ENCODE peak calls at places on chromosomes 16 and 17, in seven cellular contexts. A, C, J, H, R, Q and D are unnamed samples.
A peak's percentile ranks its signal among the peaks of the same experiment; 100 is the strongest.

GRCh38 chr16:8858994-8859912 is 9.6 kb downstream of the CARHSP1 start:
- DNase-seq in C (no peak), Q (no peak), H (no peak), J (no peak), A (no peak), R (no peak), D (no peak)

GRCh38 chr16:81071816-81072215 is 5.2 kb downstream of the C16orf46 start:
- DNase-seq in R (no peak), Q (peak; percentile 17), A (no peak), H (no peak), J (peak; percentile 18), C (peak; percentile 12), D (no peak)

GRCh38 chr17:6303664-6304063 is 131.3 kb downstream of the AIPL1 start:
- DNase-seq in C (no peak), A (peak; percentile 29), H (peak; percentile 1), R (peak; percentile 37), Q (no peak), J (peak; percentile 21), D (peak; percentile 53)

GRCh38 chr16:28064706-28065249 is 1.3 kb upstream of the GSG1L start:
- DNase-seq in A (no peak), C (no peak), J (no peak), Q (no peak), R (no peak), H (no peak), D (no peak)

GRCh38 chr17:64008830-64009229 is 10.7 kb downstream of the PRR29 start:
- DNase-seq in H (no peak), J (no peak), R (no peak), A (no peak), C (no peak), Q (no peak), D (peak; percentile 36)

GRCh38 chr16:68776821-68777485 is 39.9 kb downstream of the CDH1 start:
- DNase-seq in R (no peak), C (no peak), J (no peak), H (no peak), Q (no peak), A (no peak), D (no peak)

GRCh38 chr16:52497067-52497816 is 49.7 kb downstream of the TOX3 start:
- DNase-seq in C (no peak), H (peak; percentile 81), Q (no peak), R (no peak), J (no peak), A (no peak), D (no peak)

GRCh38 chr16:89120281-89120680 is 26.6 kb downstream of the ACSF3 start:
- DNase-seq in J (no peak), C (no peak), Q (no peak), R (no peak), H (no peak), A (no peak), D (no peak)

GRCh38 chr16:14486520-14487303 is 143.3 kb downstream of the PARN start:
- DNase-seq in R (peak; percentile 96), H (peak; percentile 96), J (peak; percentile 93), A (no peak), Q (peak; percentile 53), C (peak; percentile 94), D (peak; percentile 91)

GRCh38 chr17:60445144-60445543 is 22.9 kb downstream of the CHCT1 start:
- DNase-seq in A (no peak), C (peak; percentile 42), J (no peak), R (no peak), H (no peak), Q (no peak), D (no peak)

GRCh38 chr17:58113947-58114346 is 30.7 kb downstream of the DYNLL2 start:
- DNase-seq in A (no peak), R (no peak), Q (no peak), H (no peak), J (no peak), C (no peak), D (no peak)

GRCh38 chr16:66851166-66851964 is 7.2 kb downstream of the CA7 start:
- DNase-seq in J (no peak), C (no peak), Q (no peak), A (no peak), R (no peak), H (no peak), D (no peak)

GRCh38 chr17:78411241-78411855 is 32.9 kb downstream of the PGS1 start:
- DNase-seq in A (no peak), C (no peak), Q (no peak), R (no peak), J (no peak), H (no peak), D (peak; percentile 67)

GRCh38 chr16:89138843-89139520 is 32.6 kb upstream of the CDH15 start:
- DNase-seq in Q (no peak), C (no peak), R (no peak), J (no peak), A (no peak), H (no peak), D (no peak)

GRCh38 chr16:47888142-47888541 is 267.7 kb downstream of the ABCC12 start:
- DNase-seq in R (peak; percentile 43), J (peak; percentile 74), Q (no peak), A (no peak), C (peak; percentile 49), H (peak; percentile 34), D (no peak)

GRCh38 chr17:57707892-57708291 is 37.2 kb downstream of the CCDC182 start:
- DNase-seq in J (no peak), C (peak; percentile 10), R (peak; percentile 15), Q (no peak), A (no peak), H (peak; percentile 3), D (no peak)

GRCh38 chr16:10517868-10518267 is 62.5 kb downstream of the EMP2 start:
- DNase-seq in J (no peak), R (no peak), H (no peak), Q (no peak), C (no peak), A (no peak), D (no peak)

GRCh38 chr17:78474631-78475146 is 96.2 kb downstream of the PGS1 start:
- DNase-seq in R (no peak), J (no peak), Q (no peak), H (no peak), A (no peak), C (no peak), D (no peak)

GRCh38 chr16:5870886-5871715 is 773.5 kb upstream of the EEF2KMT start:
- DNase-seq in A (no peak), H (no peak), C (no peak), J (no peak), Q (no peak), R (no peak), D (no peak)

GRCh38 chr17:44214896-44215295 is 4.6 kb downstream of the UBTF start:
- DNase-seq in C (no peak), H (no peak), R (no peak), A (no peak), Q (no peak), J (no peak), D (no peak)

DNA sequence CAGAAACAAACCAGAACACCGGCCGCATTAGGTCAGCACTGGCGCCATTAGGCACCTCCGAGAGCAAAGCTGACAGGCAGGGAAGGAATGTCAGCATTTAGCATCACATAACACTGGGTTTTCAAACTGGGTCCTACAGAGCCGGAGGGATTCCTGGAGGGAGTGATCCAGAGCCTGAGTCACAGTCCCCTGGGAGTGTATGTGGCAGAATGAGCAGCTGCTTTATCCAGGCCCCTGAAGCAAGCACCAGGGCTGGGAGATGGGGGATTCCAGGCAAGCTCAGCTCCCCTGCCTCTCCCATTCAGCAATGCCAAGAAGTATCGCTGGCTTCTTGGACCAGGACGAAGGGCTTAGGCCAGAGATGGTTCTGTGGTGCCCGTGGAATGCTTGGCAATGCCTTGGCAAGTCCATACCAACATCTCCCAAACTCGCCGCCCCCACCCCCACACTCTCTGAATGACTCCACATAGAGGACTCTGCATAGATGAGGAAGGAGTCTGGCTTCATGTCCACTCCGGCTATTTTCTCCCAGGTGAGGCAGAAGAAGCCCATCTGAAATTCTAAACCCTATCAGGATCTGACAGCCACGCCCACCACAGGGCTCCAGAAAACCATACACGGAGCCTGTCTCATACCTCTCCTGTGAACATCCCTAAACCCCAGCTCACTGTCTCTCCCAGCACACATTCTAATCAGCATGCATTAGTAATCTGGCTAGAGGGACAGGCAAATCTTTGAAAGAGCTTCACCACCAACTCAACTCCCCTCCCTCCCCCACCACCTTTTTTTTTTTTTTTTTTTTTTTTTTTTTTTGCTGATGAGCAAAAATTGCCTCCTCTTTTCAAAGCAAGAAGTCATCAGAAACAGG is 20.3 kb downstream of the GAS7 start:
- DNase-seq in R (peak; percentile 96), C (peak; percentile 83), J (no peak), H (no peak), Q (no peak), A (no peak), D (no peak)
- H3K27ac ChIP-seq in R (peak overlapping the region; percentile 98), C (peak overlapping the region; percentile 4), J (no peak overlapping the region), H (no peak overlapping the region), Q (no peak overlapping the region), A (no peak overlapping the region), D (no peak overlapping the region)

DNA sequence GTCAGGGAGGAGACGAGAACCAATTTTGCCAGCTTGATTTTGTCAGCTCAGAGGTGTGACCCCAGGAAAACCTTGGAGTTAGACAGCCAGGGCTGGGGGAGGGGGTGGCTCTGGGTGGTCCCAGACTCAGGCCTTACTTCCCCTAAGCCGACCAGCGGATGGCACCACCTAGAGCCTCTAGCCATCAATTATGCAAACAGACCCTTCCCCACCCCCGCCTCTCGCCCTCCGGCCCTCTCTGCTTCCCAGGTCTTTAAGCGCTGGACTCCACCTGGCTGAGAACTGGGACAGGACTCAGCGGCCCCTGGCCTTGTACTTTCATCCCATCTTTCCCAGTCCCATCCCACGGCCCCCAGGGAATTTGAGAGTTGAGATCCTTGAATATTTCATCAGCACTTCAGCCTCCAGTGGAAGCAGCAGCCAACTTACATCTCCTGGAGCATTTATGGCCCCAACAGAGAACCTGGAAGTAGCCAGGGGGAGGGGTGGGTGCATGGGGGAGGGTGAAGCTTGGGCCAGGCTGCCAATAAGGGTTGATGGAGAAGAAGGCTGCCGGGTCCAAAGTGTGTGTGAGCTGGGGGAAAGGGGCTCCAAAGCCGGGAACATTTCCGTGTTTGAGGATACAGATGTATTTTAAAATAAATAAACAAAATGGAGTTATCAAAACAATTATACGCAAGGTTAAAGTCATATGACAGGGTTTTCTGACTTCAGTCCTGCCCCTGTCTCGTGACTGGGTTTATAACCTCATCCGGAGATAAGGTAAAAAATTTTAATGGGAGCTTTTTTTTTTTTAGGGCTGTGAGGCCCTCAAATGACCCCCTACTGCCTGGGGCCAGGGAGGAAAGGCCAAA is 7.5 kb upstream of the JUP start:
- DNase-seq in Q (no peak), A (no peak), R (peak; percentile 16), C (peak; percentile 59), H (peak; percentile 68), J (no peak), D (peak; percentile 48)
- H3K4me2 ChIP-seq in Q (peak overlapping the region; percentile 92), A (no peak overlapping the region), R (no peak overlapping the region), C (peak overlapping the region; percentile 51), H (no peak overlapping the region), J (peak overlapping the region; percentile 73), D (peak overlapping the region; percentile 33)

GRCh38 chr17:1186923-1187771 is 7.4 kb upstream of the ABR start:
- DNase-seq in C (peak; percentile 84), R (peak; percentile 91), H (peak; percentile 89), J (peak; percentile 92), Q (peak; percentile 44), A (peak; percentile 80), D (peak; percentile 84)
- H3K27ac ChIP-seq in C (no peak overlapping the region), R (peak overlapping the region; percentile 36), H (no peak overlapping the region), J (peak overlapping the region; percentile 61), Q (no peak overlapping the region), A (no peak overlapping the region), D (no peak overlapping the region)

DNA sequence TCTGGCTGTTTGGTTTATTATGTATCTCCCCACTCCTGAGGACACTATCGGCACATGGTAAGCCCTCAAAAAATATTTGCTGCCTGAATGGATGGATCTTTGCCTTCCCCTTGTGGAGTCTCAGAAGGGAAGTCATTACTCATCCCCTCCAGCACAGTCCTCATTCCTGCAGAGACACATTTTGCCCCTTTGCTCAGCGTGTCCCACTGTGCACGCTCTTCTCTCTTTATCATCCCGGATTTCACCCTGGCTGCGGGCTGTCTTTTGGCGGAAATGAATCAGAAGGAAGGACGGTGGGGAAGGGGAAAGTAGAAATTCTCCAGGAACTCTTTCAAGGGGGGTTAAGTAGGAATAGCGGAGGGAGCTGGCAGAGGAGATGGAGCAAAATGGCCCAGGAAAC is 125.2 kb upstream of the CDC42EP4 start:
- DNase-seq in C (peak; percentile 4), J (no peak), H (no peak), R (no peak), Q (no peak), A (no peak), D (no peak)
- H3K4me2 ChIP-seq in C (no peak overlapping the region), J (no peak overlapping the region), H (no peak overlapping the region), R (no peak overlapping the region), Q (no peak overlapping the region), A (no peak overlapping the region), D (no peak overlapping the region)